ENCODE peak calls at places on chromosomes 1 and 21, in nine cellular contexts. C is CD8-positive, alpha-beta T cell; Q is pulmonary artery endothelial cell; Z is D341Med; R is AG08396; L is kidney epithelial cell; E is NCI-H1092 treated with DMSO at 0.1 percent for 48 hours; J is fibroblast of mammary gland; W is NCI-H1105 treated with DMSO at 0.1 percent for 48 hours. D is an unnamed sample.

GRCh38 chr1:82366694-82367093 is 566.0 kb downstream of the ADGRL2 start:
- DNase-seq in J (no peak), Q (no peak), E (no peak), L (no peak), C (no peak), R (no peak), W (no peak), Z (no peak), D (no peak)

GRCh38 chr1:75640137-75640536 is 29.2 kb upstream of the SLC44A5 start:
- DNase-seq in W (no peak), R (no peak), L (no peak), J (no peak), C (no peak), Z (no peak), Q (no peak), E (no peak), D (no peak)

GRCh38 chr1:2322065-2322571 is 69.2 kb downstream of the MORN1 start:
- DNase-seq in C (no peak), R (peak), Q (peak), Z (no peak), W (no peak), J (peak), L (peak), E (no peak), D (peak)

GRCh38 chr1:172273668-172274396 is 146.7 kb upstream of the C1orf105 start:
- DNase-seq in J (peak), Q (no peak), C (no peak), E (no peak), Z (no peak), R (no peak), L (no peak), W (no peak), D (no peak)

GRCh38 chr1:66253330-66253921 is 280.5 kb upstream of the SGIP1 start:
- DNase-seq in R (peak), J (peak), C (no peak), W (peak), Q (peak), Z (peak), E (peak), L (no peak), D (no peak)

GRCh38 chr21:42125571-42126544 is 54.7 kb downstream of the UMODL1 start:
- DNase-seq in L (no peak), C (no peak), Z (no peak), J (peak), E (peak), R (peak), Q (no peak), W (no peak), D (no peak)

GRCh38 chr1:6523566-6523965 is 30.7 kb downstream of the NOL9 start:
- DNase-seq in E (peak), R (peak), W (no peak), Z (peak), Q (no peak), L (no peak), J (peak), C (no peak), D (no peak)

GRCh38 chr1:220281159-220281574 is 8.9 kb upstream of the RAB3GAP2 start:
- DNase-seq in Z (no peak), R (no peak), L (no peak), E (no peak), W (no peak), C (no peak), Q (no peak), J (peak), D (no peak)

GRCh38 chr1:221011145-221011544 is 131.9 kb downstream of the HLX start:
- DNase-seq in R (no peak), L (no peak), Z (no peak), E (no peak), C (no peak), Q (no peak), W (no peak), J (no peak), D (no peak)

GRCh38 chr1:3038113-3038551 is 16.9 kb downstream of the ACTRT2 start:
- DNase-seq in E (no peak), Z (no peak), Q (no peak), W (no peak), J (no peak), L (no peak), R (no peak), C (no peak), D (no peak)

GRCh38 chr1:245978915-245979314 is 528.2 kb downstream of the SMYD3 start:
- DNase-seq in R (no peak), C (no peak), Q (no peak), L (no peak), E (no peak), J (peak), Z (no peak), W (no peak), D (no peak)

D was measured in epithelial cell of proximal tubule.